ENCODE peak calls at places on chromosomes 16 and 17, in five cellular contexts. Z is fibroblast of lung, S is adrenal gland, J is tibial artery, Y is endodermal cell. G is an unnamed sample.
A peak's percentile ranks its signal among the peaks of the same experiment; 100 is the strongest.

GRCh38 chr17:48804936-48805411 is 12.1 kb downstream of the TTLL6 start:
- DNase-seq in Y (peak; percentile 98), S (peak; percentile 59), Z (peak; percentile 14), J (peak; percentile 76), G (peak; percentile 25)

GRCh38 chr16:58854392-58854791 is 120.3 kb upstream of the GOT2 start:
- DNase-seq in J (no peak), Y (no peak), Z (no peak), S (no peak), G (no peak)

GRCh38 chr17:69325518-69326301 is 1.2 kb downstream of the ABCA5 start:
- DNase-seq in S (no peak), Y (no peak), J (no peak), Z (no peak), G (no peak)

GRCh38 chr17:44014133-44014436 is 678 bp downstream of the TMEM101 start:
- DNase-seq in S (no peak), Y (no peak), Z (peak; percentile 49), J (no peak), G (no peak)

GRCh38 chr16:83245061-83245460 is 562.7 kb upstream of the HSBP1 start:
- DNase-seq in J (no peak), Y (no peak), S (no peak), Z (peak; percentile 46), G (no peak)

GRCh38 chr17:21043296-21044232 is 753 bp upstream of the USP22 start:
- DNase-seq in J (peak; percentile 99), Y (peak; percentile 79), S (peak; percentile 98), Z (peak; percentile 99), G (peak; percentile 97)

GRCh38 chr17:37417852-37418251 is 11.2 kb downstream of the TADA2A start:
- DNase-seq in S (no peak), Y (no peak), J (no peak), Z (peak; percentile 45), G (no peak)

GRCh38 chr17:339193-340061 is 13.2 kb downstream of the RPH3AL start:
- DNase-seq in J (no peak), Z (no peak), S (no peak), Y (no peak), G (peak; percentile 43)

GRCh38 chr17:79203657-79204056 is 129.0 kb downstream of the ENGASE start:
- DNase-seq in J (no peak), S (no peak), Y (no peak), Z (no peak), G (no peak)

GRCh38 chr16:54128629-54129230 is 157.9 kb downstream of the IRX3 start:
- DNase-seq in S (no peak), Z (no peak), J (no peak), Y (no peak), G (no peak)

GRCh38 chr17:41785091-41785875 is 1.2 kb downstream of the JUP start:
- DNase-seq in S (no peak), Y (peak; percentile 96), J (no peak), Z (peak; percentile 29), G (no peak)
- H3K4me1 ChIP-seq in S (no peaks in the 10 kb centered on the region), Y (peaks cover 3% of the 10 kb centered on the region), J (peaks cover 40% of the 10 kb centered on the region), Z (peaks cover 5% of the 10 kb centered on the region), G (peaks cover 2% of the 10 kb centered on the region)

GRCh38 chr16:67613808-67614207 is 31.1 kb upstream of the CARMIL2 start:
- DNase-seq in Z (no peak), J (no peak), S (no peak), Y (peak; percentile 85), G (no peak)
- TF ChIP-seq CTCF in Z (no peak), J (no peak), S (no peak), Y (peak; percentile 74), G (no peak)

GRCh38 chr17:27845264-27846041 is 45.1 kb upstream of the NOS2 start:
- DNase-seq in Z (no peak), Y (peak; percentile 16), S (no peak), J (no peak), G (no peak)
- H3K4me1 ChIP-seq in Z (no peaks in the 10 kb centered on the region), Y (no peaks in the 10 kb centered on the region), S (no peaks in the 10 kb centered on the region), J (no peaks in the 10 kb centered on the region), G (no peaks in the 10 kb centered on the region)

GRCh38 chr17:45022288-45022648 is 29.2 kb downstream of the DCAKD start:
- DNase-seq in J (no peak), Y (no peak), S (no peak), Z (no peak), G (no peak)
- TF ChIP-seq CTCF in J (no peak), Y (no peak), S (no peak), Z (no peak), G (peak; percentile 15)

GRCh38 chr16:71903608-71904007 is 8.3 kb downstream of the IST1 start:
- DNase-seq in S (no peak), J (no peak), Y (no peak), Z (no peak), G (no peak)
- H3K4me1 ChIP-seq in S (peaks cover 10% of the 10 kb centered on the region), J (peaks cover 86% of the 10 kb centered on the region), Y (no peaks in the 10 kb centered on the region), Z (no peaks in the 10 kb centered on the region), G (peaks cover 8% of the 10 kb centered on the region)

GRCh38 chr16:55466209-55466608 is 12.8 kb upstream of the MMP2 start:
- DNase-seq in J (peak; percentile 16), Z (no peak), Y (peak; percentile 43), S (no peak), G (no peak)
- TF ChIP-seq CTCF in J (no peak), Z (no peak), Y (no peak), S (no peak), G (no peak)

GRCh38 chr17:81409190-81409935 is 14.1 kb downstream of the BAHCC1 start:
- DNase-seq in Z (no peak), Y (peak; percentile 86), J (no peak), S (no peak), G (no peak)
- H3K4me1 ChIP-seq in Z (peaks cover 13% of the 10 kb centered on the region), Y (no peaks in the 10 kb centered on the region), J (peaks cover 38% of the 10 kb centered on the region), S (no peaks in the 10 kb centered on the region), G (peaks cover 12% of the 10 kb centered on the region)

G was measured in ovary.